ENCODE peak calls at places on chromosome 6, in seven cellular contexts. A is DND-41, J is H9, P is fibroblast of lung, T is OCI-LY7, L is HCT116, R is GM23248. I is an unnamed sample. For H3K4me1 and H4K20me1, the result is how much of the 10 kb centered on the place peaks cover.

GRCh38 chr6:36851149-36851614 is 11.9 kb upstream of the CPNE5 start:
- DNase-seq in J (peak), P (peak), T (peak), A (peak), R (peak), L (peak), I (peak)

GRCh38 chr6:38554700-38555413 is 84.9 kb downstream of the BTBD9 start:
- DNase-seq in A (no peak), T (no peak), L (no peak), P (peak), J (no peak), R (peak), I (peak)

GRCh38 chr6:33313709-33314514 is at the start of gene TAPBP:
- DNase-seq in P (peak), T (peak), R (peak), A (peak), L (no peak), J (peak), I (peak)

GRCh38 chr6:83518946-83519489 is 6.7 kb downstream of the PRSS35 start:
- DNase-seq in L (no peak), T (no peak), P (peak), R (peak), J (no peak), A (no peak), I (no peak)

GRCh38 chr6:51702851-51703250 is 384.6 kb downstream of the PKHD1 start:
- DNase-seq in A (no peak), J (no peak), P (no peak), R (no peak), T (no peak), L (no peak), I (no peak)

GRCh38 chr6:163776549-163777378 is 362.2 kb downstream of the QKI start:
- DNase-seq in J (no peak), P (no peak), T (no peak), R (no peak), L (no peak), A (no peak), I (no peak)

GRCh38 chr6:119620846-119621570 is 271.4 kb upstream of the MAN1A1 start:
- DNase-seq in T (no peak), R (peak), J (no peak), L (peak), A (no peak), P (peak), I (peak)

GRCh38 chr6:7166410-7167293 is 58.9 kb downstream of the RREB1 start:
- DNase-seq in A (no peak), R (no peak), J (no peak), P (peak), T (no peak), L (no peak), I (no peak)

GRCh38 chr6:148760143-148760505 is 13.3 kb downstream of the UST start:
- DNase-seq in R (peak), T (no peak), L (no peak), J (no peak), A (peak), P (no peak), I (no peak)

GRCh38 chr6:167906899-167907298 is 80.2 kb downstream of the AFDN start:
- DNase-seq in T (no peak), J (no peak), L (no peak), P (peak), R (no peak), A (no peak), I (no peak)

GRCh38 chr6:14501240-14501639 is 383.7 kb downstream of the CD83 start:
- DNase-seq in R (no peak), P (no peak), J (no peak), L (no peak), A (no peak), T (no peak), I (no peak)

GRCh38 chr6:82741996-82742385 is 323.6 kb downstream of the UBE3D start:
- DNase-seq in A (no peak), R (no peak), T (no peak), L (no peak), J (no peak), P (no peak), I (no peak)

GRCh38 chr6:159100011-159100788 is 55.4 kb upstream of the TAGAP start:
- DNase-seq in R (peak), L (no peak), J (no peak), P (no peak), A (peak), T (no peak), I (no peak)

GRCh38 chr6:29828471-29828797 is 809 bp downstream of the HLA-G start:
- DNase-seq in J (peak), A (no peak), P (no peak), L (no peak), R (peak), T (no peak), I (no peak)

GRCh38 chr6:139341060-139341459 is 33.4 kb downstream of the CITED2 start:
- DNase-seq in T (no peak), R (no peak), J (no peak), A (no peak), L (no peak), P (no peak), I (no peak)

GRCh38 chr6:29976588-29977424 is 34.5 kb downstream of the HLA-A start:
- DNase-seq in A (no peak), L (peak), J (peak), R (peak), P (peak), T (peak), I (peak)

GRCh38 chr6:159254186-159254585 is 85.0 kb downstream of the FNDC1 start:
- DNase-seq in L (no peak), J (no peak), T (no peak), R (peak), A (no peak), P (no peak), I (no peak)

GRCh38 chr6:1761472-1761871 is 151.8 kb downstream of the FOXC1 start:
- DNase-seq in L (no peak), J (no peak), R (no peak), A (no peak), T (no peak), P (no peak), I (peak)

GRCh38 chr6:75118925-75119515 is 86.8 kb downstream of the COL12A1 start:
- DNase-seq in J (no peak), A (no peak), R (no peak), T (no peak), L (peak), P (no peak), I (no peak)

GRCh38 chr6:149854532-149854931 is 9.6 kb downstream of the LRP11 start:
- DNase-seq in A (no peak), L (no peak), P (peak), R (peak), T (no peak), J (no peak), I (peak)

GRCh38 chr6:118551063-118551672 is 3.1 kb downstream of the PLN start:
- DNase-seq in L (peak), A (peak), J (no peak), T (peak), P (peak), R (peak), I (peak)

GRCh38 chr6:44225579-44226325 is 2.4 kb downstream of the SLC29A1 start:
- DNase-seq in L (no peak), P (no peak), J (no peak), T (peak), A (peak), R (no peak), I (no peak)

GRCh38 chr6:44226368-44227137 is 3.2 kb downstream of the SLC29A1 start:
- DNase-seq in R (no peak), L (no peak), A (no peak), P (no peak), J (no peak), T (no peak), I (no peak)

GRCh38 chr6:44228433-44228832 is 5.0 kb downstream of the SLC29A1 start:
- DNase-seq in R (no peak), J (no peak), P (no peak), T (no peak), A (no peak), L (no peak), I (no peak)

GRCh38 chr6:44228031-44228430 is 4.6 kb downstream of the SLC29A1 start:
- DNase-seq in L (no peak), T (no peak), R (no peak), J (no peak), A (no peak), P (no peak), I (no peak)

DNA sequence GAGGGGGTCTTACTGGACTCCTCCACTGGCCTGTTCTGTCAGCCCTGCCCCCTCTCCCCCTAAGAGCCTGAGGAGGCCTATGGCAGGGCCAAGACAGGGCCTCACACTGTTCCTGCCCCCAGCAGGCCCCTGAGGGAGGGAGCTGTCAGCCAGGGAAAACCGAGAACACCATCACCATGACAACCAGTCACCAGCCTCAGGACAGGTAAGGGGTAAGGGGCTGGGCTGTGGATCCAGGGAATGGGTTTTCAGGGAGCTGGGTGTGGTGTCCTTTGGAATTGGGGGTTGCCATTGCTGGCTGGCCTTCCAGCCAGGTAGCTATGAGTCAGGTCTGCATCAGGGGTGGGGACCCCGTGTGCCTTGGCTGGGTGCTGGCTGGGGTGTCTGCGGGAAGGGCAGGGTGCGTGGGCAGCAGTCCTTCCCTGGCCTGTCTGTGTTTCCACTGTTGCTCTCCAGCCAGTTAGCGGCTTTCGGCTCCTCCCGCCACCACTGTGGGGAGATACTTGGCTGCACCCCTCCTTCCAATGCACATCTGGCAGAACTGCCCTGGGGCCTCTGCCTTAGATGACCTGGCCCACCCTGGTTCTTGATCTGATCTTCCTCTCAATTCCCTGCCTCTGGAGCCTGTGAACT is 3.9 kb downstream of the SLC29A1 start:
- DNase-seq in J (no peak), R (no peak), A (no peak), T (no peak), L (no peak), P (no peak), I (peak)
- H3K4me1 ChIP-seq in J (under half), R (under half), A (under half), T (under half), L (under half), P (under half), I (half or more)

DNA sequence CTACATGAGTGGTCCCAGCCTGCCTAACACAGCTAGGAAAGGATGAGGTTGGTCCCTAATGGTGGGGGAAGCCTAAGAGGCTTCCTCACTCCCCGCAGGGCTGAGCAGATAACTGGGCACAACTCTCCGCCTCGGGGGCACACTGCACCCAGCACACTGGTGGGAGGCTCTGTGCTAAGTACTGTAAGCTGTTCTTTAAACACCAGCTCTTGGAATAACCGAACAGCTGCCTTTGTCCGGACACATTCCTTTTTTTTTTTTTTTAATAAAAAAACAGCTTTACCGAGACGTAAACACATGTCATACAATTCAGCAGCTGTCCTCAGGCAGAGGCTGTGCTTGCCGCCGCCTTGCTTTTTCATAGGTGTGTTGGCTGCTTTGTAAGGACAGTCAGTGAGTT is 6.9 kb downstream of the PSMG4 start:
- DNase-seq in J (no peak), L (no peak), R (no peak), T (no peak), A (no peak), P (no peak), I (no peak)
- H4K20me1 ChIP-seq in J (under half), L (under half), R (under half), T (under half), A (half or more), P (under half), I (under half)

DNA sequence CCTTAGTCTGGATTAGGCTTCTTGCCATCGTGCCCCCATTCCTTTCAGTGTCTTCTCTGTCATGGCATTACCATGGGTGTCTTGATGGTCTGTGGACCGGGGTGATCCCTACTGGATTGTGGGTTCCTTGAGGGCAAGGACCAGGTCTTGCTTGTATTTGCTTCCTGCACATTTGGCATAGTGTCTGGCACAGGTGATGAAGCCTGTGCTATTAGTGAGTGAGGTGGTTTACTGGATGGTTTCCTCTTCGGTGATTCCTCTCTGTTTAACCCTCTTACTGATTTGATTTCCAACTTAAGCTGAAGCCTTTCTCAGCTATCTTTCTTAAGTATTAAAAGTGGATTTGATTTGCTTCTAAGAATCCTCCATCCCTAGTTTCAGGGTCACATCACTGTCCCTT is 162.3 kb downstream of the GRM1 start:
- DNase-seq in T (no peak), L (no peak), A (no peak), R (no peak), J (no peak), P (no peak), I (no peak)
- H3K4me1 ChIP-seq in T (under half), L (under half), A (under half), R (under half), J (under half), P (under half), I (under half)

DNA sequence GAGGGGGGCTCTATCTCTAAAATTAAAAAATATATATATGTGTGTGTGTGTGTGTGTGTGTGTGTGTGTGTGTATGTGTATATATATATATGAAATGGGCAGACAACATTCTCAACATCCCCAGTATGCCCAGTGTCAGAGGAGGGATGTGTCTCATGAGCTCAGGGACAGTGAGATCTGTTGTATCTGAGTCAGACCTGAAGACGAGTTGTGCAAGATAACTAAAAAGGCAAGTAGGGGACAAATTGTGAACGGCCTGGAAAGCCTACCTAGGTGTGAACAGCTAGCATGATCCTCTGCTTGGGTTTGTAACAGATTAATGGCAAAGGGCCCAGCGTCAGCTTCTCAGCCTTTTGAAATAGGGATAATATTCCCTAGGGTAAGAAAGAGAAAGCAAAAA is 124.3 kb downstream of the FAXC start:
- DNase-seq in L (no peak), T (no peak), P (no peak), J (no peak), R (no peak), A (no peak), I (no peak)
- H4K20me1 ChIP-seq in L (under half), T (under half), P (under half), J (under half), R (under half), A (under half), I (under half)

GRCh38 chr6:25025919-25026301 is 90.2 kb upstream of the RIPOR2 start:
- DNase-seq in L (no peak), R (no peak), P (peak), T (no peak), A (no peak), J (no peak), I (peak)
- H3K4me1 ChIP-seq in L (under half), R (under half), P (under half), T (under half), A (under half), J (under half), I (under half)

DNA sequence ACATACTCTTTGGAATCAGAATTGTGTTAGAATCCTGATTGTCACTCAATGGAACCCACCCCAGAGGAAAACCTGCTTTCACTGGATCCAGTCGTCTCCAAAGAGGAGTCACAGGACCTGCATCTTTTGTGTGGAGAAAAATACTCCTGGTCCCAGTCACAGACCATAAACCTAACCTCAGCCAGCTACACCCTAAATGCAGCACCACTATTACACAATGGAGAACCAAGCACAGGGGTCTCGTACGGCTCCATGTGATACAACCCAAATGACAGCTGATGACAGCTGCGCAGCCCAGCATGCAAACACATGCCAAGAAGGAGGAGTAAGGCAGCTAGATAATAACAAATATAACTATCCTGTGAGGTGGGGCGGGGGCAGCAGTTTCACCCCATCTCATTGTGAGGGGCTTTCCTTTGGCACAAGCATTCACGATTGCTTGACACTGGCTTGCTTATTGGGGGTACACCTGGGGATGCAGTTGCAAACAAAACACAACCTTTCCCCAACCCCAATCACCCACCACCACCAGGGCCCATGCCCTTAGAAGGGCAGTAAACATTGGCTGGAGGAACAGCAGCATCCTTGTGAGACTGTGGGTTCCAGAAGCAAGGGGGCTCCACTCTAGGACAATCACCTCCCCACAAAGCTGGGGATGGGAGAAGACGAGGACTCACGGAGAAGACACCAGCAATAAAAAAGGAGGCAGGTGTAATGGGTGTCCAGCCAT is 51.5 kb downstream of the TRERF1 start:
- DNase-seq in J (no peak), R (no peak), P (no peak), T (no peak), L (no peak), A (no peak), I (no peak)
- H4K20me1 ChIP-seq in J (under half), R (under half), P (under half), T (under half), L (under half), A (half or more), I (under half)

DNA sequence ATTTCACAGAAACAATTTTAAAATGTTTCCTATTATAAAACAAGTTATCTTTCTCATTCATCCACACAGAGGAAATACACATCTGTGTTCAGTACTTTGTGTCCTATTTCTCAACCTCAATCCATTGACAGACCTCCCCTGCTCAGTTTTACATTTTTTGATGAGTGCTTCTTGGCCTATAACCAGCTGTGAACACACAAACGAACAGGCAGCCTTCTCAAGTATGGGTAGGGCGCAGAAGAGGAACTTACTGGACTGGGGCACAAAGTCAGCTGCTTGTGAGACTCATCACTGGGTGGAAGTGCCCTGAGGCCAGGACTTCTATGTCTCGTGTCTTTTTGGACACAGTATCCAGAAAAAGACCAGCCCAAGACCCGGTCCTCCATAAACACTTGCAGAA is 2.8 kb downstream of the RPS6KA2 start:
- DNase-seq in R (peak), A (no peak), L (no peak), P (peak), T (peak), J (no peak), I (peak)
- H3K4me1 ChIP-seq in R (half or more), A (under half), L (under half), P (under half), T (under half), J (under half), I (half or more)

GRCh38 chr6:129211626-129212025 is 328.7 kb downstream of the LAMA2 start:
- DNase-seq in R (peak), J (no peak), P (no peak), A (no peak), L (no peak), T (no peak), I (no peak)
- H4K20me1 ChIP-seq in R (under half), J (under half), P (under half), A (under half), L (under half), T (under half), I (under half)

DNA sequence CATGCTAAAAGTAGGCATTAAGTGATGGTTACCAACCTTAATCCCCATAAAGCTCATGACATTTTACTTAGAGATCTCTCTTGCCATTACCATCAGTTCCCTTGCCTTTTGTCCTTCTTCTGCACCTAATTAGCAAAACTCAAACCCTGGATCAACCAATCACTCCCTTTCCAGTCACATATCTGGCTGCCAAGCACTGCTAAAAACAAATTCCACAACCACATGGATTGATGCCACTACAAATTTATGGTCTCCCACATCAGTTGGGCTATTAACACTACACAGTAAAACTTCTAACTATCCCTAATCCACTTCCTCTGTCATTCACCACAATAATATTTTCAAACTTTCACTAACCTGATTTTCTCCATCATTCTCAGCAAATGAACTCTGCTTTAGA is 54.3 kb upstream of the RNF146 start:
- DNase-seq in A (no peak), T (no peak), J (no peak), P (no peak), L (no peak), R (no peak), I (no peak)
- H3K4me1 ChIP-seq in A (under half), T (under half), J (under half), P (under half), L (under half), R (under half), I (under half)

DNA sequence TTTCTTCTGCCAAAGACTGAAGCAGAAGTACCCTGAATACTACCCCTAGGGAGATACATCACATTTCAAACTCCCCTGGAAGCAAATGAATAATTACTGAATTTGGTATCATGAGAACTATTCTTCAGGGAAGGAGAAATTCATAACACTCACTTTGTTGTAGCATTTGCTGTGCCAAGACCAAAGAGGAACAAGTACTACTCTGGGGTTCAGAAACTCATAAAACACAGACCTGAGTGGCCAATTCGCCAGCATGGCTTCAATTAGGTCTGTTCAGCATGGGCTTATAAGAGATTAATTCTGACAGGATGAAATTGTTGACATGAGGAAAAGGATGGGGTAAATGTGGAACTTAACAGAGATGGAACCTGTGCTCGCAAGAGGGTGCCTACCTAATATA is 6.5 kb downstream of the ELOVL5 start:
- DNase-seq in J (no peak), A (no peak), T (no peak), P (no peak), L (no peak), R (no peak), I (no peak)
- H4K20me1 ChIP-seq in J (under half), A (half or more), T (half or more), P (under half), L (under half), R (under half), I (under half)